ENCODE peak calls at places on chromosomes 5 and 9, in eight cellular contexts. A, W, Q, V, H, E, N and P are unnamed samples.

GRCh38 chr5:50328193-50328729 is 112.8 kb downstream of the EMB start:
- DNase-seq in N (no peak), V (no peak), H (no peak), E (no peak), A (no peak), Q (no peak), W (no peak), P (no peak)

GRCh38 chr5:8053270-8053669 is 184.3 kb downstream of the MTRR start:
- DNase-seq in A (no peak), W (no peak), E (no peak), V (no peak), N (no peak), Q (peak; percentile 44), H (no peak), P (no peak)

GRCh38 chr9:69785757-69786156 is 25.9 kb upstream of the PTAR1 start:
- DNase-seq in E (no peak), W (no peak), N (no peak), V (no peak), Q (no peak), H (peak; percentile 74), A (peak; percentile 42), P (no peak)

GRCh38 chr5:56698463-56699381 is 116.6 kb upstream of the MAP3K1 start:
- DNase-seq in V (no peak), Q (peak; percentile 46), N (no peak), A (no peak), E (no peak), H (peak; percentile 14), W (no peak), P (no peak)

GRCh38 chr5:442335-443238 is at the start of gene EXOC3:
- DNase-seq in V (peak; percentile 94), Q (peak; percentile 93), N (peak; percentile 88), E (no peak), H (peak; percentile 64), A (peak; percentile 70), W (peak; percentile 83), P (peak; percentile 78)

GRCh38 chr9:35666045-35666444 is 1.1 kb upstream of the ARHGEF39 start:
- DNase-seq in H (no peak), W (no peak), V (no peak), Q (no peak), E (no peak), N (no peak), A (no peak), P (no peak)

GRCh38 chr9:7089391-7089790 is 331.6 kb downstream of the KDM4C start:
- DNase-seq in E (no peak), H (no peak), N (no peak), Q (no peak), V (no peak), A (no peak), W (no peak), P (peak; percentile 19)

GRCh38 chr5:141910271-141910673 is 13.4 kb upstream of the DELE1 start:
- DNase-seq in H (no peak), N (no peak), V (no peak), W (no peak), E (no peak), Q (no peak), A (no peak), P (no peak)

GRCh38 chr5:10453564-10453963 is 11.9 kb downstream of the ROPN1L start:
- DNase-seq in N (no peak), Q (no peak), E (no peak), W (no peak), H (peak; percentile 26), V (no peak), A (peak; percentile 54), P (no peak)

GRCh38 chr5:178560911-178561310 is 29.3 kb downstream of the COL23A1 start:
- DNase-seq in E (no peak), N (no peak), V (no peak), H (no peak), A (no peak), W (no peak), Q (no peak), P (no peak)

GRCh38 chr9:5870691-5871090 is 20.0 kb upstream of the MLANA start:
- DNase-seq in N (no peak), W (no peak), Q (no peak), V (no peak), H (no peak), E (no peak), A (no peak), P (no peak)

GRCh38 chr5:67910599-67910998 is 305.0 kb upstream of the PIK3R1 start:
- DNase-seq in V (no peak), W (no peak), N (no peak), E (no peak), A (no peak), H (no peak), Q (no peak), P (no peak)